ENCODE peak calls at places on chromosomes 1 and 21, in nine cellular contexts. R is stimulated activated CD4-positive, alpha-beta T cell treated with anti-CD3 and anti-CD28 coated beads, Interleukin-4, amount 100 ng/mL, for 24 hours; G is MV-4-11; F is iPS DF 19.7; Z is substantia nigra; N is CD8-positive, alpha-beta T cell; P is activated T-helper 1 cell treated with Interleukin-2 at 50 U/mL for 16 hours; Y is hepatocyte; S is adipocyte. J is an unnamed sample.
A peak's percentile ranks its signal among the peaks of the same experiment; 100 is the strongest.

GRCh38 chr1:16430598-16430997 is 6.6 kb downstream of the SPATA21 start:
- DNase-seq in R (no peak), G (peak; percentile 12), F (peak; percentile 73), Z (no peak), N (no peak), P (no peak), Y (no peak), S (no peak), J (no peak)

GRCh38 chr1:22112505-22112904 is 30.4 kb downstream of the WNT4 start:
- DNase-seq in R (no peak), G (no peak), F (no peak), Z (no peak), N (no peak), P (no peak), Y (no peak), S (no peak), J (no peak)

GRCh38 chr21:40186036-40186435 is 318.8 kb downstream of the PCP4 start:
- DNase-seq in R (no peak), G (no peak), F (no peak), Z (no peak), N (no peak), P (no peak), Y (no peak), S (peak; percentile 85), J (no peak)

GRCh38 chr1:11314959-11315358 is 42.0 kb downstream of the UBIAD1 start:
- DNase-seq in R (no peak), G (no peak), F (no peak), Z (no peak), N (no peak), P (no peak), Y (peak; percentile 47), S (no peak), J (no peak)

GRCh38 chr1:168654198-168654910 is 74.7 kb downstream of the DPT start:
- DNase-seq in R (no peak), G (no peak), F (no peak), Z (no peak), N (no peak), P (no peak), Y (no peak), S (no peak), J (no peak)

GRCh38 chr1:11501491-11501897 is 22.5 kb downstream of the DISP3 start:
- DNase-seq in R (no peak), G (no peak), F (no peak), Z (no peak), N (no peak), P (no peak), Y (no peak), S (no peak), J (no peak)

GRCh38 chr21:39390212-39390765 is 41.4 kb upstream of the HMGN1 start:
- DNase-seq in R (no peak), G (no peak), F (no peak), Z (no peak), N (no peak), P (no peak), Y (no peak), S (no peak), J (no peak)

GRCh38 chr1:200275816-200276453 is 133.9 kb downstream of the ZNF281 start:
- DNase-seq in R (no peak), G (no peak), F (no peak), Z (no peak), N (no peak), P (no peak), Y (peak; percentile 18), S (no peak), J (no peak)